ENCODE peak calls at places on chromosomes 16 and 17, in four cellular contexts. One of them, this sample, is unnamed.

GRCh38 chr17:13395872-13396271 is 205.9 kb downstream of the HS3ST3A1 start:
- DNase-seq in MM.1S: no peak
- DNase-seq in cardiac muscle cell: no peak
- DNase-seq in tibial nerve: no peak
- DNase-seq in this sample: no peak

GRCh38 chr17:57607553-57608120 is 137.5 kb downstream of the CCDC182 start:
- DNase-seq in cardiac muscle cell: no peak
- DNase-seq in tibial nerve: no peak
- DNase-seq in MM.1S: no peak
- DNase-seq in this sample: no peak

GRCh38 chr16:4675864-4676786 is 17.2 kb upstream of the NUDT16L1 start:
- DNase-seq in MM.1S: no peak
- DNase-seq in cardiac muscle cell: peak
- DNase-seq in tibial nerve: no peak
- DNase-seq in this sample: peak

GRCh38 chr17:6912110-6913051 is 80.9 kb upstream of the TEKT1 start:
- DNase-seq in tibial nerve: no peak
- DNase-seq in MM.1S: no peak
- DNase-seq in cardiac muscle cell: no peak
- DNase-seq in this sample: peak

GRCh38 chr16:29304251-29304900 is 102.1 kb downstream of the NPIPB11 start:
- DNase-seq in cardiac muscle cell: no peak
- DNase-seq in MM.1S: no peak
- DNase-seq in tibial nerve: no peak
- DNase-seq in this sample: no peak

GRCh38 chr17:74430706-74431567 is 951 bp upstream of the GPRC5C start:
- DNase-seq in MM.1S: no peak
- DNase-seq in tibial nerve: peak
- DNase-seq in cardiac muscle cell: peak
- DNase-seq in this sample: no peak

GRCh38 chr17:45942284-45942683 is 47.9 kb downstream of the MAPT start:
- DNase-seq in MM.1S: no peak
- DNase-seq in tibial nerve: peak
- DNase-seq in cardiac muscle cell: no peak
- DNase-seq in this sample: no peak

GRCh38 chr16:81567987-81568748 is 123.6 kb downstream of the CMIP start:
- DNase-seq in tibial nerve: no peak
- DNase-seq in cardiac muscle cell: no peak
- DNase-seq in MM.1S: no peak
- DNase-seq in this sample: no peak

GRCh38 chr16:27327586-27327915 is 13.8 kb downstream of the IL4R start:
- DNase-seq in MM.1S: no peak
- DNase-seq in cardiac muscle cell: no peak
- DNase-seq in tibial nerve: no peak
- DNase-seq in this sample: no peak

GRCh38 chr17:59757043-59757824 is 49.8 kb downstream of the VMP1 start:
- DNase-seq in cardiac muscle cell: no peak
- DNase-seq in MM.1S: no peak
- DNase-seq in tibial nerve: no peak
- DNase-seq in this sample: no peak

GRCh38 chr16:66081967-66082366 is 284.5 kb upstream of the CDH5 start:
- DNase-seq in MM.1S: no peak
- DNase-seq in tibial nerve: no peak
- DNase-seq in cardiac muscle cell: no peak
- DNase-seq in this sample: no peak

GRCh38 chr17:44390250-44390649 is 801 bp upstream of the ITGA2B start:
- DNase-seq in tibial nerve: no peak
- DNase-seq in cardiac muscle cell: no peak
- DNase-seq in MM.1S: no peak
- DNase-seq in this sample: no peak

GRCh38 chr17:8151641-8152111 is 528 bp downstream of the PER1 start:
- DNase-seq in MM.1S: no peak
- DNase-seq in cardiac muscle cell: peak
- DNase-seq in tibial nerve: peak
- DNase-seq in this sample: no peak

GRCh38 chr16:27721548-27722265 is 171.8 kb downstream of the KATNIP start:
- DNase-seq in tibial nerve: peak
- DNase-seq in MM.1S: no peak
- DNase-seq in cardiac muscle cell: no peak
- DNase-seq in this sample: no peak

GRCh38 chr16:66647866-66648265 is 43.4 kb downstream of the CMTM3 start:
- DNase-seq in MM.1S: no peak
- DNase-seq in tibial nerve: no peak
- DNase-seq in cardiac muscle cell: no peak
- DNase-seq in this sample: no peak

GRCh38 chr17:31596382-31597323 is 205.2 kb downstream of the RAB11FIP4 start:
- DNase-seq in MM.1S: peak
- DNase-seq in cardiac muscle cell: peak
- DNase-seq in tibial nerve: peak
- DNase-seq in this sample: no peak

GRCh38 chr17:69320210-69320907 is 6.6 kb downstream of the ABCA5 start:
- DNase-seq in cardiac muscle cell: no peak
- DNase-seq in tibial nerve: no peak
- DNase-seq in MM.1S: no peak
- DNase-seq in this sample: no peak

DNA sequence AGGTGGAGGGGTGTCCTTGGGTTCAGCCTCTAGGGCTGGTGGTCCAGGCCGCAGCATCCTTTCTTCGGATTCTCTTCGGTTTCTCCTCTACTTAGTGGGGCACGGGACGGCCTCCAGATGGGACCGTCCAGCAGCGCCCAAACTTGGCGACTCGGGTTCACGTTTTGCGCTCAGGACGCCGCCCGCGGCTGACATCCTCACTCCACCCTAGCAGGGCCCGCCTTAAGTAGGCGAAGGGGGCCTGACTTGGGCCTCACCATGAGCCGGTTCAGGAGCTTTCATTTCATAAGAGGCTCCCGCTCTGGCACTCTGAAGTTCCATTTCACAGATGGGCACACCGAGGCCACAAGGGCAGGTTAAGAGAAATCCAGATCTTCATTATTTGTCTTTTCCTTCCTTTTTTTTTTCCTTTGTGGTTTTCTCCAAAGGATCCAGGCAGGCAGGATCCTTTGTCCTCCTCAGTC is 141.2 kb downstream of the SEC14L1 start:
- DNase-seq in MM.1S: peak
- DNase-seq in cardiac muscle cell: no peak
- DNase-seq in tibial nerve: no peak
- DNase-seq in this sample: no peak
- H3K4me3 ChIP-seq in MM.1S: peak
- H3K4me3 ChIP-seq in cardiac muscle cell: peak
- H3K4me3 ChIP-seq in tibial nerve: peak
- H3K4me3 ChIP-seq in this sample: peak

GRCh38 chr17:42761638-42762037 is 611 bp downstream of the RAMP2 start:
- DNase-seq in cardiac muscle cell: no peak
- DNase-seq in tibial nerve: no peak
- DNase-seq in MM.1S: no peak
- DNase-seq in this sample: no peak
- H3K4me3 ChIP-seq in cardiac muscle cell: no peak
- H3K4me3 ChIP-seq in tibial nerve: peak
- H3K4me3 ChIP-seq in MM.1S: peak
- H3K4me3 ChIP-seq in this sample: no peak

DNA sequence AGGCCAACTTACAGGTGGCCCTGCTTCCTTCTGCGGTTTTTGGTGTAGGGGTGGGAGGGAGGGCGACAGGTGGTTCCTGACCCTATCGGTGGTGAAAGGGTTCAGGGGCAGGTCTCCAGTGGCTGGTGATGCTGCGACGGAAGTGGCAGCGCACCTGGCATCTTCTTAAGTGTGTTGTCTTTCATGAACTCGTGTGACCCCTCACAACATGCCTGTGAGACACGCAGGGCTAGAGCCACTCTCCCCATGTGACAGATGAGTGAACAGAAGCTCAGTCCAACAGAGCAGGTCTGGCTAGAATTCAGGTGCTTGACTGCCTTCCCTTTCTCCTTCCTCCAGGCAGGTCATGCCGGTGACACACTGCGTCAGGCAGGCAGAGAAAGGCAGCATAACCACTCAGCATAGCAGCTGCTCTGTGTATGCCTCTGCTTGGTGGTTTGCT is 8.0 kb downstream of the TNFAIP1 start:
- DNase-seq in cardiac muscle cell: no peak
- DNase-seq in MM.1S: peak
- DNase-seq in tibial nerve: no peak
- DNase-seq in this sample: peak
- H3K4me3 ChIP-seq in cardiac muscle cell: no peak
- H3K4me3 ChIP-seq in MM.1S: no peak
- H3K4me3 ChIP-seq in tibial nerve: no peak
- H3K4me3 ChIP-seq in this sample: no peak

DNA sequence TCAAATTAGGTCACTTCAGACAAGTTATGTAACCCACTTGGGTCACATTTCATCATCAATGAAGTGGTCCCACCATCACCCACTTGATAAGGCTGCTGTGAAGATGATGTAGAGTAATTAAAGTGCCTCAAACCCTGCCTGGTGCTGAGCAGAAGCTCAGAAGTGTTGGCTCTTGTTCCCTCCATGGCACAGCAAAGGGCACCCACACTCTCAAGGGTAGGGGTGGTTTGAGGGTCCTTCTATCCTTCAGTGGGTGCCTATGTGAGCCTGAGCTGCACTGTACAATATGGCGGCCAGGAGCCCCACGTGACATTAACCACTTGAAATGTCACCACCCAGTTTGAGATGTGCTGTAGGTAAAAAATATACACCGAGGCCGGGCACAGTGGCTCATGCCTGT is 71.5 kb downstream of the CYTH1 start:
- DNase-seq in MM.1S: no peak
- DNase-seq in tibial nerve: no peak
- DNase-seq in cardiac muscle cell: no peak
- DNase-seq in this sample: no peak
- H3K4me3 ChIP-seq in MM.1S: no peak
- H3K4me3 ChIP-seq in tibial nerve: no peak
- H3K4me3 ChIP-seq in cardiac muscle cell: no peak
- H3K4me3 ChIP-seq in this sample: no peak

GRCh38 chr16:565420-566330 is 1.1 kb upstream of the NHLRC4 start:
- DNase-seq in MM.1S: no peak
- DNase-seq in cardiac muscle cell: peak
- DNase-seq in tibial nerve: no peak
- DNase-seq in this sample: no peak
- H3K4me3 ChIP-seq in MM.1S: no peak
- H3K4me3 ChIP-seq in cardiac muscle cell: no peak
- H3K4me3 ChIP-seq in tibial nerve: no peak
- H3K4me3 ChIP-seq in this sample: no peak

GRCh38 chr17:79800325-79801155 is 3.7 kb upstream of the CBX8 start:
- DNase-seq in cardiac muscle cell: no peak
- DNase-seq in MM.1S: no peak
- DNase-seq in tibial nerve: no peak
- DNase-seq in this sample: peak
- H3K4me3 ChIP-seq in cardiac muscle cell: peak
- H3K4me3 ChIP-seq in MM.1S: no peak
- H3K4me3 ChIP-seq in tibial nerve: no peak
- H3K4me3 ChIP-seq in this sample: peak

GRCh38 chr16:89711601-89712475 is 8.9 kb downstream of the VPS9D1 start:
- DNase-seq in MM.1S: peak
- DNase-seq in tibial nerve: no peak
- DNase-seq in cardiac muscle cell: peak
- DNase-seq in this sample: peak

GRCh38 chr16:89709716-89710480 is 8.4 kb upstream of the SPATA2L start:
- DNase-seq in cardiac muscle cell: no peak
- DNase-seq in tibial nerve: no peak
- DNase-seq in MM.1S: no peak
- DNase-seq in this sample: no peak

GRCh38 chr16:89709166-89709565 is 7.7 kb upstream of the SPATA2L start:
- DNase-seq in tibial nerve: no peak
- DNase-seq in MM.1S: no peak
- DNase-seq in cardiac muscle cell: no peak
- DNase-seq in this sample: no peak

GRCh38 chr16:89710709-89711564 is 9.4 kb upstream of the SPATA2L start:
- DNase-seq in tibial nerve: no peak
- DNase-seq in cardiac muscle cell: no peak
- DNase-seq in MM.1S: no peak
- DNase-seq in this sample: no peak

DNA sequence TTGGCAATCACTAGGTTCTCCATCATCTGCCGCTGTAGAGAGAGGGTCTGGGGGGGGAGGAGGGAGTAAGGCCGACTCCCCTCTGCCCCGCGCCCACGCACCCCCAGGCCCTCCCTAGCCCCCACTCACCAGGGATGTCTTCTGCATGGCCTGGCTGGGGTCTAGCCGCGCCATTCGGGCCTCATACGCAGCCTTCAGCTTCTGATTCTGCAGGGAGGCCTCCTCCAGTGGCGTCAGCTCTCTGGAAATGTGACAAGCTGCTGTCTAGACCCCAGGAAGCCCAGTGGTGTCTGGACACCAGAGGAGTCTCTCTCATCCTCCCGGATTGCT is 8.3 kb downstream of the VPS9D1 start:
- DNase-seq in MM.1S: no peak
- DNase-seq in cardiac muscle cell: no peak
- DNase-seq in tibial nerve: no peak
- DNase-seq in this sample: no peak
- H3K4me3 ChIP-seq in MM.1S: peak
- H3K4me3 ChIP-seq in cardiac muscle cell: peak
- H3K4me3 ChIP-seq in tibial nerve: peak
- H3K4me3 ChIP-seq in this sample: peak

GRCh38 chr16:51442140-51442539 is 291.1 kb upstream of the SALL1 start:
- DNase-seq in cardiac muscle cell: no peak
- DNase-seq in tibial nerve: no peak
- DNase-seq in MM.1S: no peak
- DNase-seq in this sample: no peak

GRCh38 chr16:51434567-51435198 is 283.6 kb upstream of the SALL1 start:
- DNase-seq in cardiac muscle cell: no peak
- DNase-seq in tibial nerve: no peak
- DNase-seq in MM.1S: no peak
- DNase-seq in this sample: no peak

GRCh38 chr16:51441331-51441730 is 290.3 kb upstream of the SALL1 start:
- DNase-seq in cardiac muscle cell: no peak
- DNase-seq in tibial nerve: no peak
- DNase-seq in MM.1S: no peak
- DNase-seq in this sample: no peak

GRCh38 chr16:51445250-51445649 is 294.2 kb upstream of the SALL1 start:
- DNase-seq in tibial nerve: no peak
- DNase-seq in MM.1S: no peak
- DNase-seq in cardiac muscle cell: no peak
- DNase-seq in this sample: no peak

DNA sequence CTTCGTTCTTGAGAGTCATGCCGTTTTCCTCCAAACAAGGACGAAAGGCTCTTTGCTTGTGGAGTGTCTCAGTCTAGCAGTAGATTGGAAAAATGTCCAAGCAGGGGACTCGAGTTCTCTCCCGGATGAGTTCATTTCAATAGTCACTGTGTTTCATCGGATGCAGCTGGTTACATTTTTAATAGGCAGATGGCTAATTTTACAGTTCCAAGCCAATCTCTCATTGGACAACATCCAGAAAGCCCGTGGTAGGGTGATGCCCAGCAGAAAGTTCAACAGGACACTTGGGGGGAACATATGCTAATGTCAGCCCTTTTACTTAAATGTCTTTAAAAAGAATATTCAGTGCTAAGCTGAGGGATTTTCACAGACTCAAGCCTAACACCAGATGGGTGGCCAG is 289.0 kb upstream of the SALL1 start:
- DNase-seq in tibial nerve: no peak
- DNase-seq in cardiac muscle cell: no peak
- DNase-seq in MM.1S: no peak
- DNase-seq in this sample: no peak
- H3K4me3 ChIP-seq in tibial nerve: no peak
- H3K4me3 ChIP-seq in cardiac muscle cell: no peak
- H3K4me3 ChIP-seq in MM.1S: no peak
- H3K4me3 ChIP-seq in this sample: no peak

GRCh38 chr16:72961115-72961832 is 86.7 kb downstream of the ZFHX3 start:
- DNase-seq in cardiac muscle cell: no peak
- DNase-seq in tibial nerve: no peak
- DNase-seq in MM.1S: no peak
- DNase-seq in this sample: no peak
- H3K4me3 ChIP-seq in cardiac muscle cell: no peak
- H3K4me3 ChIP-seq in tibial nerve: no peak
- H3K4me3 ChIP-seq in MM.1S: no peak
- H3K4me3 ChIP-seq in this sample: no peak